ENCODE peak calls at places on chromosomes 3 and 15, in four cellular contexts. One of them, this sample, is unnamed.

GRCh38 chr3:127676921-127677351 is 4.2 kb downstream of the ABTB1 start:
- DNase-seq in RWPE1: no peak
- DNase-seq in fibroblast of lung: no peak
- DNase-seq in transverse colon: no peak
- DNase-seq in this sample: no peak

GRCh38 chr15:73996939-73997338 is 2.4 kb downstream of the PML start:
- DNase-seq in RWPE1: no peak
- DNase-seq in fibroblast of lung: peak
- DNase-seq in transverse colon: no peak
- DNase-seq in this sample: no peak

GRCh38 chr15:62153228-62153627 is 11.9 kb downstream of the C2CD4B start:
- DNase-seq in RWPE1: no peak
- DNase-seq in fibroblast of lung: no peak
- DNase-seq in transverse colon: no peak
- DNase-seq in this sample: no peak

GRCh38 chr3:53618524-53618906 is 124.1 kb downstream of the CACNA1D start:
- DNase-seq in RWPE1: no peak
- DNase-seq in fibroblast of lung: no peak
- DNase-seq in transverse colon: peak
- DNase-seq in this sample: no peak

GRCh38 chr3:183699238-183699947 is 1.8 kb downstream of the YEATS2 start:
- DNase-seq in RWPE1: peak
- DNase-seq in fibroblast of lung: no peak
- DNase-seq in transverse colon: peak
- DNase-seq in this sample: no peak

GRCh38 chr3:41265011-41265545 is 65.8 kb downstream of the CTNNB1 start:
- DNase-seq in RWPE1: no peak
- DNase-seq in fibroblast of lung: peak
- DNase-seq in transverse colon: no peak
- DNase-seq in this sample: no peak

GRCh38 chr3:99659032-99659431 is 20.6 kb downstream of the COL8A1 start:
- DNase-seq in RWPE1: peak
- DNase-seq in fibroblast of lung: peak
- DNase-seq in transverse colon: no peak
- DNase-seq in this sample: peak

GRCh38 chr3:114408763-114409162 is 114.9 kb downstream of the TIGIT start:
- DNase-seq in RWPE1: no peak
- DNase-seq in fibroblast of lung: no peak
- DNase-seq in transverse colon: no peak
- DNase-seq in this sample: peak

GRCh38 chr3:42489116-42489936 is 13.1 kb upstream of the VIPR1 start:
- DNase-seq in RWPE1: no peak
- DNase-seq in fibroblast of lung: no peak
- DNase-seq in transverse colon: no peak
- DNase-seq in this sample: no peak

GRCh38 chr15:90142216-90143175 is 40.2 kb upstream of the IDH2 start:
- DNase-seq in RWPE1: no peak
- DNase-seq in fibroblast of lung: no peak
- DNase-seq in transverse colon: no peak
- DNase-seq in this sample: no peak

GRCh38 chr15:35243758-35244157 is 158.7 kb upstream of the NANOGP8 start:
- DNase-seq in RWPE1: no peak
- DNase-seq in fibroblast of lung: no peak
- DNase-seq in transverse colon: no peak
- DNase-seq in this sample: no peak

GRCh38 chr15:69225355-69226027 is 65.1 kb downstream of the GLCE start:
- DNase-seq in RWPE1: peak
- DNase-seq in fibroblast of lung: peak
- DNase-seq in transverse colon: no peak
- DNase-seq in this sample: no peak

GRCh38 chr3:23653647-23654525 is 151.9 kb upstream of the UBE2E1 start:
- DNase-seq in RWPE1: no peak
- DNase-seq in fibroblast of lung: no peak
- DNase-seq in transverse colon: no peak
- DNase-seq in this sample: no peak

GRCh38 chr15:62569460-62570404 is 404.6 kb upstream of the C2CD4B start:
- DNase-seq in RWPE1: peak
- DNase-seq in fibroblast of lung: peak
- DNase-seq in transverse colon: peak
- DNase-seq in this sample: peak

GRCh38 chr3:135009014-135009413 is 214.0 kb downstream of the EPHB1 start:
- DNase-seq in RWPE1: no peak
- DNase-seq in fibroblast of lung: no peak
- DNase-seq in transverse colon: no peak
- DNase-seq in this sample: no peak

GRCh38 chr3:163058190-163058854 is 1561.7 kb downstream of the OTOL1 start:
- DNase-seq in RWPE1: no peak
- DNase-seq in fibroblast of lung: peak
- DNase-seq in transverse colon: no peak
- DNase-seq in this sample: no peak

GRCh38 chr15:29570121-29570930 is 251.9 kb downstream of the TJP1 start:
- DNase-seq in RWPE1: no peak
- DNase-seq in fibroblast of lung: no peak
- DNase-seq in transverse colon: peak
- DNase-seq in this sample: no peak

GRCh38 chr3:184806567-184807271 is 5.2 kb upstream of the VPS8 start:
- DNase-seq in RWPE1: no peak
- DNase-seq in fibroblast of lung: no peak
- DNase-seq in transverse colon: no peak
- DNase-seq in this sample: no peak

GRCh38 chr3:184811034-184811433 is 932 bp upstream of the VPS8 start:
- DNase-seq in RWPE1: no peak
- DNase-seq in fibroblast of lung: no peak
- DNase-seq in transverse colon: no peak
- DNase-seq in this sample: no peak

GRCh38 chr3:184807549-184807948 is 4.4 kb upstream of the VPS8 start:
- DNase-seq in RWPE1: no peak
- DNase-seq in fibroblast of lung: no peak
- DNase-seq in transverse colon: no peak
- DNase-seq in this sample: no peak

GRCh38 chr3:184805351-184806038 is 6.5 kb upstream of the VPS8 start:
- DNase-seq in RWPE1: no peak
- DNase-seq in fibroblast of lung: peak
- DNase-seq in transverse colon: no peak
- DNase-seq in this sample: no peak

DNA sequence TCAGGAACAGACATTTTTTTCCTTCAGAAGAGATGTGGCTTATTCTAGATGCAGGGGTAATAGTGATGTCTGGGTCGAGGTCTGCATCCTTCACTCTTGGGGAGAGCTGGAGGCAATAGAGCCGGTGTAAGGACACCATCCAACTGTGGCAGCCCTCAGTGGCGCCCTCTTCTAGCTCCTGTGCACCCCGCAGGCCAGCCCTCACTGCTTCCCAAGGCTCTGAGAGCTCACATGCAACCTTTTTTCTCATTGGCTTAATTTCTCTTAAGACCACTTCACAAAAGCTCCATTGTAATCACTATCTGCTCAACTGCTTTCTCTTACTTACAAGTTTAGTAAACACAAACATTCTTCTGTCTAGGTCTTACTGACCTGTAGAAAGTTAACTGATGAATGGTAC is 3.9 kb upstream of the VPS8 start:
- DNase-seq in RWPE1: no peak
- DNase-seq in fibroblast of lung: no peak
- DNase-seq in transverse colon: no peak
- DNase-seq in this sample: no peak
- TF ChIP-seq CTCF in RWPE1: no peak
- TF ChIP-seq CTCF in fibroblast of lung: no peak
- TF ChIP-seq CTCF in transverse colon: no peak
- TF ChIP-seq CTCF in this sample: peak

GRCh38 chr3:12577379-12577778 is 20.5 kb downstream of the MKRN2 start:
- DNase-seq in RWPE1: no peak
- DNase-seq in fibroblast of lung: no peak
- DNase-seq in transverse colon: no peak
- DNase-seq in this sample: no peak

GRCh38 chr3:12582730-12583129 is 25.8 kb downstream of the MKRN2 start:
- DNase-seq in RWPE1: no peak
- DNase-seq in fibroblast of lung: no peak
- DNase-seq in transverse colon: no peak
- DNase-seq in this sample: no peak

GRCh38 chr3:12578742-12579141 is 21.9 kb downstream of the MKRN2 start:
- DNase-seq in RWPE1: no peak
- DNase-seq in fibroblast of lung: no peak
- DNase-seq in transverse colon: no peak
- DNase-seq in this sample: no peak

GRCh38 chr3:12579456-12579855 is 22.6 kb downstream of the MKRN2 start:
- DNase-seq in RWPE1: no peak
- DNase-seq in fibroblast of lung: no peak
- DNase-seq in transverse colon: no peak
- DNase-seq in this sample: no peak

DNA sequence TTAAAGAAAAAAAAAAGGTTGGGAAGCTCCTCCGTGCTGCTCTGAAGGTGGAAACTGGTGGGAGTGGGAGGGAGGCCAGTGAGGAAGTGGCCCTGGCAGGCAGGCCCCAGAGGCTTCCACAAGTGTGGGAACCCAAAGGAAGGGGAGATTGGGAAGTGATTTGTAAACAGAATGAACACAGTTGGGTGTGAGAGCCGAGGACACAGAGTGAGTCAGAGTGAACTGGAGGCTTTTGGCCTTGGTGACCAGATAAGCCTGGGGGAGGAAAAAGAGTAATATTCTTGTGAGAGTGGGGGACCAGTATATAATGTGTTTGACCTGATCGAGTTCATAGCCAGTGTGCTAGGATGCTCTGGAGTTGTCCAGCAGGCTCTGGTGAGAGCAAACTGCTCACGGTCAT is 23.0 kb downstream of the MKRN2 start:
- DNase-seq in RWPE1: no peak
- DNase-seq in fibroblast of lung: peak
- DNase-seq in transverse colon: no peak
- DNase-seq in this sample: no peak
- TF ChIP-seq CTCF in RWPE1: no peak
- TF ChIP-seq CTCF in fibroblast of lung: no peak
- TF ChIP-seq CTCF in transverse colon: no peak
- TF ChIP-seq CTCF in this sample: no peak

GRCh38 chr3:98341758-98342157 is 11.9 kb upstream of the OR5K4 start:
- DNase-seq in RWPE1: no peak
- DNase-seq in fibroblast of lung: no peak
- DNase-seq in transverse colon: no peak
- DNase-seq in this sample: no peak

GRCh38 chr3:98339031-98339430 is 14.6 kb upstream of the OR5K4 start:
- DNase-seq in RWPE1: peak
- DNase-seq in fibroblast of lung: no peak
- DNase-seq in transverse colon: no peak
- DNase-seq in this sample: no peak

DNA sequence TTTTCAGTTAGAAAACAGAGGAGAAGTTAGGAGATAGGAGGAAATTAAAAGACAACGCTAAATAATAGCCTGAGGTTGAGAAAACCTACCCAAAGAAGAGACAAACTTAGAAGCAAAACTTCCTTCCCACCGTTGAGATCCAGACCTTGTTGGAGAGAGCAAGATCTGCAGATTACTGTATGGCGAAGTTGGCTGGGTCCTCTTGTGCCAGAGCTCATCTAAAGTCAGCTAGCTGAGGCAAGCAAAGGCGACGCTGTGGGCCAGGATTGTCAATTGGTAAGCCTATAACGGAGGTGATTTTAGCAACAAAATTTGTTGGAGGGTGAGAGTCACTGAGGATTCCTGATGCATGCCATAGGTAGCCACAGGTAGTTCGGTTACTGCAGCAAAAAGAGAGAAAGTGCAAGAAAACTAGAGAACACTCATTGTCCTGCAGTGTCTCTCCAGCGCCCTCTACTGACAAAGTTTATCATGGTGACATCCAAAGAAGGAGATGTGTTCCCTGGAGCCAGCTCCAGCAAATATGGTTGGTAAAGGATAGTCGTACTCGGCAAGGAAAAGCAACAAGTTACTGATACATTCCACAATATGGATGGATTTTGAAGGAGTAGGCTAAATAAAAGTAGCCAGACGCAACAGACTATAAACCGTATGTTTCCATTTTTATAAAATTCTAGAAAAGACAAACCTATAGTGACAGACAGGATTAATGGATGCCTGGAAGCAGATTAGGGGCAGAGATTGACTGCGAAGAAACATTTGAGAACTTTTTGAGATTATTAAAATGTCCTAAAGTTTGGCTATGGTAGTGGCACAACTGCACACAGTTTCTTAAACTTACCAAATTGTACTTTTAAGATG is 9.8 kb upstream of the OR5K4 start:
- DNase-seq in RWPE1: peak
- DNase-seq in fibroblast of lung: peak
- DNase-seq in transverse colon: peak
- DNase-seq in this sample: no peak
- TF ChIP-seq CTCF in RWPE1: peak
- TF ChIP-seq CTCF in fibroblast of lung: peak
- TF ChIP-seq CTCF in transverse colon: peak
- TF ChIP-seq CTCF in this sample: no peak

DNA sequence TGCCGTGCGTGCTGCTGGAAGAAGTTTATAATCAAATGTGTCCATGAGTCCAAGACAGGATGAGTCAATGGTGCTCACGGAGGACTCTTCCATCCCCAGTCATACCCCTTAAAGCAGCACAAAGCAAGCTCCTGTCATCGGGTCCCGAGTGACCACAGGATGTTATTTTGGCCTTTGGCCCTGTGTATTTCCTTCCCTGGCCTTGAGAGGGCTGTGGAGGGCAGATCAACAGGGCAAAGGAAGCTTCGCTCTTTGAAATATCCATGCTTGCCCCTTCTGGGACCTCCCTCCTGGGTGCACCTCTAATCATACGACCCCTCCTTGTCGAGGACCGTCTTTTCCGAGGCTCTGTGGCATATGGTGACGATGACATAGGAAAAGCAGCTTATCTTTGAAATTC is 93.4 kb downstream of the SLCO3A1 start:
- DNase-seq in RWPE1: no peak
- DNase-seq in fibroblast of lung: no peak
- DNase-seq in transverse colon: no peak
- DNase-seq in this sample: peak
- TF ChIP-seq CTCF in RWPE1: no peak
- TF ChIP-seq CTCF in fibroblast of lung: no peak
- TF ChIP-seq CTCF in transverse colon: no peak
- TF ChIP-seq CTCF in this sample: peak

DNA sequence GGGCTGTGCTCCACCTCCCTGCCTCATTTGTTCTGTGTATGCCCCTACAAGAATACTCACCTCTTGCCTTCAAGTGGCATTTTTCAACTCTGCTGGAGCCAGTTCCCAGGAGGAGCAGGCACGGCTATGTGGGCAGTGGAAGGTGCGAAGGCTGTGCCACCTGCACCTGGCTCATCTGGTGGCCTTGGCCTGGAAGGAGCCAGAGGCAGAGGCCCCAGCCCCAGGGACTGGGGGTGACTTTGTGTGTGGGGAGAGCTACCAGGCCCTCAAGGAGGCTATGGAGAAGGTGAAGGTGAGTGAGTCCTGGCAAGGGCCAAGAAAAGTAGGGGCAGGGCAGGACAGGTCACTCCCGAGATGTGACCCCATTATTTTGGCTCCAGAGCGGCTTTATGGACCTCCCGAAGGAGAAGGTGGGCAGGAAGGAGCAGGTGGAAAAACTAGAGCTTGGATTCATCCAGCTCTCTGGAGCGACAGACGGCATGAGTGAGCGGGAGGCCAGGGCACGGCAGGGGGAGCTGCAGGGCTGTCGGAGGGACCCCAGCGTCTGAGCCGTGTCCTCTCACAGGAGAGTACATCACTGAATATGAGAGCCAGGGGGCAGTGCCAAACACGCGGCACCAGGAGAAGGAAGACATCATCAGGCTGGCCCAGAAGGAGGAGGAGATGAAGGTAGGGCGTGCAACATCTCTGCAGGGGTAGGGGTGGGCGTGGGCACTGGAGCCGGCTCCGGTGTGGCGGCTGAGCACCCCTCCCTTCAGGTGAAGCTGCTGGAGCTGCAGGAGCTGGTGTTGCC is 57.3 kb upstream of the UBE2Q2 start:
- DNase-seq in RWPE1: no peak
- DNase-seq in fibroblast of lung: peak
- DNase-seq in transverse colon: no peak
- DNase-seq in this sample: no peak
- TF ChIP-seq CTCF in RWPE1: no peak
- TF ChIP-seq CTCF in fibroblast of lung: no peak
- TF ChIP-seq CTCF in transverse colon: no peak
- TF ChIP-seq CTCF in this sample: no peak

This sample was measured in heart left ventricle.